ENCODE peak calls at places on chromosomes 11 and 22, in seven cellular contexts. One of them, this sample, is unnamed.

GRCh38 chr11:34417203-34417602 is 21.5 kb upstream of the CAT start:
- DNase-seq in fibroblast of pulmonary artery: no peak
- DNase-seq in erythroblast: no peak
- DNase-seq in GDM1: no peak
- DNase-seq in stimulated activated CD8-positive, alpha-beta memory T cell treated with anti-CD3 and anti-CD28 coated beads, Interleukin-2, amount 100 ng/mL, for 1 hour: no peak
- DNase-seq in kidney glomerular epithelial cell: no peak
- DNase-seq in ACHN: no peak
- DNase-seq in this sample: no peak

GRCh38 chr11:31655483-31655882 is 145.9 kb downstream of the ELP4 start:
- DNase-seq in fibroblast of pulmonary artery: peak
- DNase-seq in erythroblast: no peak
- DNase-seq in GDM1: no peak
- DNase-seq in stimulated activated CD8-positive, alpha-beta memory T cell treated with anti-CD3 and anti-CD28 coated beads, Interleukin-2, amount 100 ng/mL, for 1 hour: no peak
- DNase-seq in kidney glomerular epithelial cell: peak
- DNase-seq in ACHN: peak
- DNase-seq in this sample: peak

GRCh38 chr22:43628253-43628649 is 183.9 kb downstream of the EFCAB6 start:
- DNase-seq in fibroblast of pulmonary artery: no peak
- DNase-seq in erythroblast: no peak
- DNase-seq in GDM1: no peak
- DNase-seq in stimulated activated CD8-positive, alpha-beta memory T cell treated with anti-CD3 and anti-CD28 coated beads, Interleukin-2, amount 100 ng/mL, for 1 hour: no peak
- DNase-seq in kidney glomerular epithelial cell: no peak
- DNase-seq in ACHN: no peak
- DNase-seq in this sample: no peak

GRCh38 chr11:125175896-125176575 is 11.5 kb downstream of the PKNOX2 start:
- DNase-seq in fibroblast of pulmonary artery: no peak
- DNase-seq in erythroblast: no peak
- DNase-seq in GDM1: peak
- DNase-seq in stimulated activated CD8-positive, alpha-beta memory T cell treated with anti-CD3 and anti-CD28 coated beads, Interleukin-2, amount 100 ng/mL, for 1 hour: no peak
- DNase-seq in kidney glomerular epithelial cell: no peak
- DNase-seq in ACHN: no peak
- DNase-seq in this sample: no peak

GRCh38 chr22:28917747-28918543 is 34.6 kb downstream of the ZNRF3 start:
- DNase-seq in fibroblast of pulmonary artery: peak
- DNase-seq in erythroblast: no peak
- DNase-seq in GDM1: peak
- DNase-seq in stimulated activated CD8-positive, alpha-beta memory T cell treated with anti-CD3 and anti-CD28 coated beads, Interleukin-2, amount 100 ng/mL, for 1 hour: no peak
- DNase-seq in kidney glomerular epithelial cell: peak
- DNase-seq in ACHN: peak
- DNase-seq in this sample: peak

GRCh38 chr11:1534682-1535081 is 37.4 kb downstream of the DUSP8 start:
- DNase-seq in fibroblast of pulmonary artery: no peak
- DNase-seq in erythroblast: no peak
- DNase-seq in GDM1: no peak
- DNase-seq in stimulated activated CD8-positive, alpha-beta memory T cell treated with anti-CD3 and anti-CD28 coated beads, Interleukin-2, amount 100 ng/mL, for 1 hour: no peak
- DNase-seq in kidney glomerular epithelial cell: no peak
- DNase-seq in ACHN: no peak
- DNase-seq in this sample: no peak

GRCh38 chr22:27670701-27671412 is 130.7 kb downstream of the MN1 start:
- DNase-seq in fibroblast of pulmonary artery: peak
- DNase-seq in erythroblast: peak
- DNase-seq in GDM1: peak
- DNase-seq in stimulated activated CD8-positive, alpha-beta memory T cell treated with anti-CD3 and anti-CD28 coated beads, Interleukin-2, amount 100 ng/mL, for 1 hour: no peak
- DNase-seq in kidney glomerular epithelial cell: no peak
- DNase-seq in ACHN: no peak
- DNase-seq in this sample: no peak

GRCh38 chr11:64305075-64305690 is at the start of gene ESRRA:
- DNase-seq in fibroblast of pulmonary artery: peak
- DNase-seq in erythroblast: peak
- DNase-seq in GDM1: peak
- DNase-seq in stimulated activated CD8-positive, alpha-beta memory T cell treated with anti-CD3 and anti-CD28 coated beads, Interleukin-2, amount 100 ng/mL, for 1 hour: peak
- DNase-seq in kidney glomerular epithelial cell: peak
- DNase-seq in ACHN: peak
- DNase-seq in this sample: peak

GRCh38 chr22:42257386-42257785 is 13.1 kb downstream of the TCF20 start:
- DNase-seq in fibroblast of pulmonary artery: no peak
- DNase-seq in erythroblast: no peak
- DNase-seq in GDM1: no peak
- DNase-seq in stimulated activated CD8-positive, alpha-beta memory T cell treated with anti-CD3 and anti-CD28 coated beads, Interleukin-2, amount 100 ng/mL, for 1 hour: no peak
- DNase-seq in kidney glomerular epithelial cell: no peak
- DNase-seq in ACHN: no peak
- DNase-seq in this sample: no peak

GRCh38 chr11:8285228-8285627 is 21.6 kb upstream of the LMO1 start:
- DNase-seq in fibroblast of pulmonary artery: no peak
- DNase-seq in erythroblast: no peak
- DNase-seq in GDM1: no peak
- DNase-seq in stimulated activated CD8-positive, alpha-beta memory T cell treated with anti-CD3 and anti-CD28 coated beads, Interleukin-2, amount 100 ng/mL, for 1 hour: no peak
- DNase-seq in kidney glomerular epithelial cell: no peak
- DNase-seq in ACHN: no peak
- DNase-seq in this sample: no peak

GRCh38 chr11:76623171-76623883 is 47.2 kb downstream of the LRRC32 start:
- DNase-seq in fibroblast of pulmonary artery: peak
- DNase-seq in erythroblast: no peak
- DNase-seq in GDM1: no peak
- DNase-seq in stimulated activated CD8-positive, alpha-beta memory T cell treated with anti-CD3 and anti-CD28 coated beads, Interleukin-2, amount 100 ng/mL, for 1 hour: no peak
- DNase-seq in kidney glomerular epithelial cell: no peak
- DNase-seq in ACHN: no peak
- DNase-seq in this sample: peak

GRCh38 chr11:128346808-128347207 is 240.6 kb downstream of the ETS1 start:
- DNase-seq in fibroblast of pulmonary artery: peak
- DNase-seq in erythroblast: no peak
- DNase-seq in GDM1: no peak
- DNase-seq in stimulated activated CD8-positive, alpha-beta memory T cell treated with anti-CD3 and anti-CD28 coated beads, Interleukin-2, amount 100 ng/mL, for 1 hour: no peak
- DNase-seq in kidney glomerular epithelial cell: no peak
- DNase-seq in ACHN: no peak
- DNase-seq in this sample: peak

GRCh38 chr11:123235117-123235686 is 40.2 kb upstream of the CLMP start:
- DNase-seq in fibroblast of pulmonary artery: peak
- DNase-seq in erythroblast: peak
- DNase-seq in GDM1: no peak
- DNase-seq in stimulated activated CD8-positive, alpha-beta memory T cell treated with anti-CD3 and anti-CD28 coated beads, Interleukin-2, amount 100 ng/mL, for 1 hour: no peak
- DNase-seq in kidney glomerular epithelial cell: no peak
- DNase-seq in ACHN: peak
- DNase-seq in this sample: no peak

GRCh38 chr22:18954333-18954732 is 18.2 kb upstream of the PRODH start:
- DNase-seq in fibroblast of pulmonary artery: peak
- DNase-seq in erythroblast: peak
- DNase-seq in GDM1: peak
- DNase-seq in stimulated activated CD8-positive, alpha-beta memory T cell treated with anti-CD3 and anti-CD28 coated beads, Interleukin-2, amount 100 ng/mL, for 1 hour: no peak
- DNase-seq in kidney glomerular epithelial cell: peak
- DNase-seq in ACHN: peak
- DNase-seq in this sample: peak

GRCh38 chr22:23908561-23909205 is 14.5 kb downstream of the MIF start:
- DNase-seq in fibroblast of pulmonary artery: no peak
- DNase-seq in erythroblast: no peak
- DNase-seq in GDM1: no peak
- DNase-seq in stimulated activated CD8-positive, alpha-beta memory T cell treated with anti-CD3 and anti-CD28 coated beads, Interleukin-2, amount 100 ng/mL, for 1 hour: no peak
- DNase-seq in kidney glomerular epithelial cell: no peak
- DNase-seq in ACHN: no peak
- DNase-seq in this sample: no peak

GRCh38 chr11:88555018-88555828 is 217.7 kb upstream of the CTSC start:
- DNase-seq in fibroblast of pulmonary artery: peak
- DNase-seq in erythroblast: no peak
- DNase-seq in GDM1: no peak
- DNase-seq in stimulated activated CD8-positive, alpha-beta memory T cell treated with anti-CD3 and anti-CD28 coated beads, Interleukin-2, amount 100 ng/mL, for 1 hour: no peak
- DNase-seq in kidney glomerular epithelial cell: peak
- DNase-seq in ACHN: peak
- DNase-seq in this sample: peak

GRCh38 chr11:116173506-116173905 is 599.3 kb downstream of the BUD13 start:
- DNase-seq in fibroblast of pulmonary artery: no peak
- DNase-seq in erythroblast: no peak
- DNase-seq in GDM1: no peak
- DNase-seq in stimulated activated CD8-positive, alpha-beta memory T cell treated with anti-CD3 and anti-CD28 coated beads, Interleukin-2, amount 100 ng/mL, for 1 hour: no peak
- DNase-seq in kidney glomerular epithelial cell: no peak
- DNase-seq in ACHN: no peak
- DNase-seq in this sample: no peak

GRCh38 chr11:47272706-47273105 is 2.8 kb downstream of the MADD start:
- DNase-seq in fibroblast of pulmonary artery: peak
- DNase-seq in erythroblast: peak
- DNase-seq in GDM1: no peak
- DNase-seq in stimulated activated CD8-positive, alpha-beta memory T cell treated with anti-CD3 and anti-CD28 coated beads, Interleukin-2, amount 100 ng/mL, for 1 hour: no peak
- DNase-seq in kidney glomerular epithelial cell: no peak
- DNase-seq in ACHN: no peak
- DNase-seq in this sample: peak

GRCh38 chr11:121661796-121662508 is 209.2 kb upstream of the SORL1-AS1 start:
- DNase-seq in fibroblast of pulmonary artery: peak
- DNase-seq in erythroblast: no peak
- DNase-seq in GDM1: no peak
- DNase-seq in stimulated activated CD8-positive, alpha-beta memory T cell treated with anti-CD3 and anti-CD28 coated beads, Interleukin-2, amount 100 ng/mL, for 1 hour: no peak
- DNase-seq in kidney glomerular epithelial cell: no peak
- DNase-seq in ACHN: no peak
- DNase-seq in this sample: peak

GRCh38 chr22:43923191-43923590 is 414 bp upstream of the PNPLA3 start:
- DNase-seq in fibroblast of pulmonary artery: no peak
- DNase-seq in erythroblast: no peak
- DNase-seq in GDM1: no peak
- DNase-seq in stimulated activated CD8-positive, alpha-beta memory T cell treated with anti-CD3 and anti-CD28 coated beads, Interleukin-2, amount 100 ng/mL, for 1 hour: no peak
- DNase-seq in kidney glomerular epithelial cell: no peak
- DNase-seq in ACHN: peak
- DNase-seq in this sample: no peak

GRCh38 chr11:120061036-120061760 is 76.7 kb downstream of the TRIM29 start:
- DNase-seq in fibroblast of pulmonary artery: no peak
- DNase-seq in erythroblast: no peak
- DNase-seq in GDM1: no peak
- DNase-seq in stimulated activated CD8-positive, alpha-beta memory T cell treated with anti-CD3 and anti-CD28 coated beads, Interleukin-2, amount 100 ng/mL, for 1 hour: no peak
- DNase-seq in kidney glomerular epithelial cell: no peak
- DNase-seq in ACHN: no peak
- DNase-seq in this sample: peak

GRCh38 chr11:22769081-22769480 is 60.5 kb downstream of the SVIP start:
- DNase-seq in fibroblast of pulmonary artery: no peak
- DNase-seq in erythroblast: no peak
- DNase-seq in GDM1: no peak
- DNase-seq in stimulated activated CD8-positive, alpha-beta memory T cell treated with anti-CD3 and anti-CD28 coated beads, Interleukin-2, amount 100 ng/mL, for 1 hour: no peak
- DNase-seq in kidney glomerular epithelial cell: no peak
- DNase-seq in ACHN: no peak
- DNase-seq in this sample: no peak

GRCh38 chr11:12556155-12556554 is 118.1 kb upstream of the TEAD1 start:
- DNase-seq in fibroblast of pulmonary artery: peak
- DNase-seq in erythroblast: no peak
- DNase-seq in GDM1: no peak
- DNase-seq in stimulated activated CD8-positive, alpha-beta memory T cell treated with anti-CD3 and anti-CD28 coated beads, Interleukin-2, amount 100 ng/mL, for 1 hour: no peak
- DNase-seq in kidney glomerular epithelial cell: no peak
- DNase-seq in ACHN: no peak
- DNase-seq in this sample: peak

GRCh38 chr11:43930868-43931716 is 11.3 kb upstream of the C11orf96 start:
- DNase-seq in fibroblast of pulmonary artery: peak
- DNase-seq in erythroblast: no peak
- DNase-seq in GDM1: no peak
- DNase-seq in stimulated activated CD8-positive, alpha-beta memory T cell treated with anti-CD3 and anti-CD28 coated beads, Interleukin-2, amount 100 ng/mL, for 1 hour: no peak
- DNase-seq in kidney glomerular epithelial cell: no peak
- DNase-seq in ACHN: no peak
- DNase-seq in this sample: peak

GRCh38 chr11:64449381-64450167 is 90.6 kb downstream of the RPS6KA4 start:
- DNase-seq in fibroblast of pulmonary artery: peak
- DNase-seq in erythroblast: peak
- DNase-seq in GDM1: peak
- DNase-seq in stimulated activated CD8-positive, alpha-beta memory T cell treated with anti-CD3 and anti-CD28 coated beads, Interleukin-2, amount 100 ng/mL, for 1 hour: peak
- DNase-seq in kidney glomerular epithelial cell: peak
- DNase-seq in ACHN: peak
- DNase-seq in this sample: peak

GRCh38 chr11:34136420-34136819 is 31.0 kb downstream of the NAT10 start:
- DNase-seq in fibroblast of pulmonary artery: no peak
- DNase-seq in erythroblast: no peak
- DNase-seq in GDM1: no peak
- DNase-seq in stimulated activated CD8-positive, alpha-beta memory T cell treated with anti-CD3 and anti-CD28 coated beads, Interleukin-2, amount 100 ng/mL, for 1 hour: no peak
- DNase-seq in kidney glomerular epithelial cell: no peak
- DNase-seq in ACHN: no peak
- DNase-seq in this sample: no peak

GRCh38 chr11:112538529-112538928 is 277.9 kb upstream of the PLET1 start:
- DNase-seq in fibroblast of pulmonary artery: no peak
- DNase-seq in erythroblast: no peak
- DNase-seq in GDM1: no peak
- DNase-seq in stimulated activated CD8-positive, alpha-beta memory T cell treated with anti-CD3 and anti-CD28 coated beads, Interleukin-2, amount 100 ng/mL, for 1 hour: no peak
- DNase-seq in kidney glomerular epithelial cell: no peak
- DNase-seq in ACHN: no peak
- DNase-seq in this sample: no peak

GRCh38 chr22:24225951-24226350 is 18.9 kb downstream of the GGT5 start:
- DNase-seq in fibroblast of pulmonary artery: no peak
- DNase-seq in erythroblast: no peak
- DNase-seq in GDM1: no peak
- DNase-seq in stimulated activated CD8-positive, alpha-beta memory T cell treated with anti-CD3 and anti-CD28 coated beads, Interleukin-2, amount 100 ng/mL, for 1 hour: no peak
- DNase-seq in kidney glomerular epithelial cell: no peak
- DNase-seq in ACHN: no peak
- DNase-seq in this sample: no peak

GRCh38 chr11:109865558-109866186 is 227.5 kb upstream of the ZC3H12C start:
- DNase-seq in fibroblast of pulmonary artery: no peak
- DNase-seq in erythroblast: no peak
- DNase-seq in GDM1: peak
- DNase-seq in stimulated activated CD8-positive, alpha-beta memory T cell treated with anti-CD3 and anti-CD28 coated beads, Interleukin-2, amount 100 ng/mL, for 1 hour: no peak
- DNase-seq in kidney glomerular epithelial cell: no peak
- DNase-seq in ACHN: no peak
- DNase-seq in this sample: no peak

GRCh38 chr11:132685174-132685611 is 847.1 kb downstream of the OPCML start:
- DNase-seq in fibroblast of pulmonary artery: peak
- DNase-seq in erythroblast: no peak
- DNase-seq in GDM1: no peak
- DNase-seq in stimulated activated CD8-positive, alpha-beta memory T cell treated with anti-CD3 and anti-CD28 coated beads, Interleukin-2, amount 100 ng/mL, for 1 hour: no peak
- DNase-seq in kidney glomerular epithelial cell: peak
- DNase-seq in ACHN: no peak
- DNase-seq in this sample: peak

GRCh38 chr11:28983780-28984179 is 875.6 kb downstream of the METTL15 start:
- DNase-seq in fibroblast of pulmonary artery: no peak
- DNase-seq in erythroblast: no peak
- DNase-seq in GDM1: no peak
- DNase-seq in stimulated activated CD8-positive, alpha-beta memory T cell treated with anti-CD3 and anti-CD28 coated beads, Interleukin-2, amount 100 ng/mL, for 1 hour: no peak
- DNase-seq in kidney glomerular epithelial cell: no peak
- DNase-seq in ACHN: no peak
- DNase-seq in this sample: no peak

GRCh38 chr22:41963453-41964105 is 5.7 kb upstream of the SEPTIN3 start:
- DNase-seq in fibroblast of pulmonary artery: peak
- DNase-seq in erythroblast: no peak
- DNase-seq in GDM1: no peak
- DNase-seq in stimulated activated CD8-positive, alpha-beta memory T cell treated with anti-CD3 and anti-CD28 coated beads, Interleukin-2, amount 100 ng/mL, for 1 hour: no peak
- DNase-seq in kidney glomerular epithelial cell: no peak
- DNase-seq in ACHN: no peak
- DNase-seq in this sample: peak

GRCh38 chr22:46128606-46129005 is 21.7 kb upstream of the PPARA start:
- DNase-seq in fibroblast of pulmonary artery: no peak
- DNase-seq in erythroblast: no peak
- DNase-seq in GDM1: no peak
- DNase-seq in stimulated activated CD8-positive, alpha-beta memory T cell treated with anti-CD3 and anti-CD28 coated beads, Interleukin-2, amount 100 ng/mL, for 1 hour: no peak
- DNase-seq in kidney glomerular epithelial cell: no peak
- DNase-seq in ACHN: no peak
- DNase-seq in this sample: no peak

GRCh38 chr11:126879516-126879915 is 121.1 kb downstream of the KIRREL3 start:
- DNase-seq in fibroblast of pulmonary artery: no peak
- DNase-seq in erythroblast: no peak
- DNase-seq in GDM1: no peak
- DNase-seq in stimulated activated CD8-positive, alpha-beta memory T cell treated with anti-CD3 and anti-CD28 coated beads, Interleukin-2, amount 100 ng/mL, for 1 hour: no peak
- DNase-seq in kidney glomerular epithelial cell: no peak
- DNase-seq in ACHN: no peak
- DNase-seq in this sample: no peak

GRCh38 chr11:61635787-61636186 is 44.4 kb upstream of the DAGLA start:
- DNase-seq in fibroblast of pulmonary artery: no peak
- DNase-seq in erythroblast: no peak
- DNase-seq in GDM1: no peak
- DNase-seq in stimulated activated CD8-positive, alpha-beta memory T cell treated with anti-CD3 and anti-CD28 coated beads, Interleukin-2, amount 100 ng/mL, for 1 hour: no peak
- DNase-seq in kidney glomerular epithelial cell: no peak
- DNase-seq in ACHN: no peak
- DNase-seq in this sample: no peak

GRCh38 chr11:79081441-79082124 is 359.2 kb downstream of the TENM4 start:
- DNase-seq in fibroblast of pulmonary artery: peak
- DNase-seq in erythroblast: no peak
- DNase-seq in GDM1: no peak
- DNase-seq in stimulated activated CD8-positive, alpha-beta memory T cell treated with anti-CD3 and anti-CD28 coated beads, Interleukin-2, amount 100 ng/mL, for 1 hour: no peak
- DNase-seq in kidney glomerular epithelial cell: peak
- DNase-seq in ACHN: peak
- DNase-seq in this sample: peak

GRCh38 chr11:112932593-112932992 is 28.6 kb upstream of the NCAM1 start:
- DNase-seq in fibroblast of pulmonary artery: no peak
- DNase-seq in erythroblast: no peak
- DNase-seq in GDM1: no peak
- DNase-seq in stimulated activated CD8-positive, alpha-beta memory T cell treated with anti-CD3 and anti-CD28 coated beads, Interleukin-2, amount 100 ng/mL, for 1 hour: no peak
- DNase-seq in kidney glomerular epithelial cell: no peak
- DNase-seq in ACHN: no peak
- DNase-seq in this sample: peak